ENCODE peak calls at places on chromosomes 3 and 15, in eight cellular contexts. L is H7; X is sigmoid colon; O is D341Med; R is testis; K is left cardiac atrium; D is stimulated activated CD4-positive, alpha-beta T cell treated with anti-CD3 and anti-CD28 coated beads, TNF-alpha, amount 100 ng/mL, for 4 hours; Q is AG10803. T is an unnamed sample.

GRCh38 chr15:39403674-39404117 is 177.2 kb upstream of the THBS1 start:
- DNase-seq in R (no peak), O (no peak), X (no peak), D (no peak), K (no peak), L (no peak), Q (peak; percentile 76), T (no peak)

GRCh38 chr3:35183915-35184675 is 455.2 kb upstream of the ARPP21 start:
- DNase-seq in O (no peak), X (no peak), D (no peak), R (no peak), Q (no peak), L (no peak), K (no peak), T (no peak)

GRCh38 chr3:73536336-73536895 is 88.3 kb downstream of the PDZRN3 start:
- DNase-seq in L (no peak), X (no peak), D (no peak), R (no peak), O (no peak), Q (peak; percentile 22), K (no peak), T (no peak)

GRCh38 chr3:113844622-113845222 is 6.1 kb downstream of the GRAMD1C start:
- DNase-seq in L (peak; percentile 33), X (no peak), O (peak; percentile 45), Q (peak; percentile 48), K (no peak), D (no peak), R (no peak), T (no peak)

GRCh38 chr3:122030381-122031122 is 8.5 kb upstream of the ILDR1 start:
- DNase-seq in O (no peak), R (no peak), X (no peak), Q (peak; percentile 29), L (no peak), K (no peak), D (no peak), T (no peak)

GRCh38 chr3:173066044-173066679 is 74.9 kb downstream of the SPATA16 start:
- DNase-seq in Q (peak; percentile 33), K (peak; percentile 32), L (no peak), X (no peak), R (no peak), D (no peak), O (no peak), T (no peak)

GRCh38 chr3:81726132-81726531 is 35.3 kb downstream of the GBE1 start:
- DNase-seq in O (no peak), D (no peak), Q (peak; percentile 70), K (no peak), R (no peak), X (no peak), L (no peak), T (no peak)

GRCh38 chr15:32803631-32804030 is 85.8 kb downstream of the GREM1 start:
- DNase-seq in Q (no peak), X (no peak), K (no peak), R (no peak), O (no peak), L (no peak), D (no peak), T (no peak)

GRCh38 chr15:68774120-68774519 is 46.6 kb downstream of the ANP32A start:
- DNase-seq in K (no peak), Q (no peak), R (no peak), O (no peak), D (no peak), X (no peak), L (no peak), T (no peak)

GRCh38 chr3:179732661-179733348 is 80.0 kb downstream of the USP13 start:
- DNase-seq in K (peak; percentile 59), X (no peak), R (no peak), L (no peak), Q (no peak), D (no peak), O (no peak), T (no peak)

GRCh38 chr3:127388412-127388811 is 100.6 kb upstream of the PRR20G start:
- DNase-seq in K (no peak), L (no peak), R (no peak), Q (no peak), O (no peak), D (no peak), X (no peak), T (no peak)

T was measured in putamen.